ENCODE peak calls at places on chromosomes 12 and 14, in seven cellular contexts. One of them, this sample, is unnamed.

GRCh38 chr14:94853920-94854319 is 84.0 kb upstream of the GSC start:
- DNase-seq in NCI-H1092 treated with DMSO at 0.1 percent for 48 hours: no peak
- DNase-seq in nephron progenitor cell: no peak
- DNase-seq in natural killer cell: no peak
- DNase-seq in NCI-H774: no peak
- DNase-seq in T follicular helper cell: no peak
- DNase-seq in T1000: no peak
- DNase-seq in this sample: no peak

GRCh38 chr12:110917467-110917866 is 2.9 kb downstream of the MYL2 start:
- DNase-seq in NCI-H1092 treated with DMSO at 0.1 percent for 48 hours: no peak
- DNase-seq in nephron progenitor cell: no peak
- DNase-seq in natural killer cell: no peak
- DNase-seq in NCI-H774: no peak
- DNase-seq in T follicular helper cell: no peak
- DNase-seq in T1000: no peak
- DNase-seq in this sample: no peak

GRCh38 chr12:65620026-65620425 is 204.3 kb upstream of the HMGA2 start:
- DNase-seq in NCI-H1092 treated with DMSO at 0.1 percent for 48 hours: no peak
- DNase-seq in nephron progenitor cell: no peak
- DNase-seq in natural killer cell: no peak
- DNase-seq in NCI-H774: no peak
- DNase-seq in T follicular helper cell: no peak
- DNase-seq in T1000: no peak
- DNase-seq in this sample: no peak

GRCh38 chr12:76266797-76267196 is 81.4 kb downstream of the BBS10 start:
- DNase-seq in NCI-H1092 treated with DMSO at 0.1 percent for 48 hours: no peak
- DNase-seq in nephron progenitor cell: no peak
- DNase-seq in natural killer cell: no peak
- DNase-seq in NCI-H774: peak
- DNase-seq in T follicular helper cell: no peak
- DNase-seq in T1000: no peak
- DNase-seq in this sample: no peak

GRCh38 chr12:3242199-3242863 is 165.2 kb downstream of the TSPAN9 start:
- DNase-seq in NCI-H1092 treated with DMSO at 0.1 percent for 48 hours: peak
- DNase-seq in nephron progenitor cell: no peak
- DNase-seq in natural killer cell: no peak
- DNase-seq in NCI-H774: no peak
- DNase-seq in T follicular helper cell: no peak
- DNase-seq in T1000: no peak
- DNase-seq in this sample: no peak

GRCh38 chr14:71532349-71532748 is 399.9 kb upstream of the RGS6 start:
- DNase-seq in NCI-H1092 treated with DMSO at 0.1 percent for 48 hours: no peak
- DNase-seq in nephron progenitor cell: no peak
- DNase-seq in natural killer cell: no peak
- DNase-seq in NCI-H774: no peak
- DNase-seq in T follicular helper cell: no peak
- DNase-seq in T1000: no peak
- DNase-seq in this sample: no peak

GRCh38 chr12:121765573-121765972 is 27.9 kb downstream of the RHOF start:
- DNase-seq in NCI-H1092 treated with DMSO at 0.1 percent for 48 hours: no peak
- DNase-seq in nephron progenitor cell: no peak
- DNase-seq in natural killer cell: no peak
- DNase-seq in NCI-H774: no peak
- DNase-seq in T follicular helper cell: no peak
- DNase-seq in T1000: no peak
- DNase-seq in this sample: no peak

GRCh38 chr12:54232790-54233189 is 44.0 kb upstream of the SMUG1 start:
- DNase-seq in NCI-H1092 treated with DMSO at 0.1 percent for 48 hours: no peak
- DNase-seq in nephron progenitor cell: no peak
- DNase-seq in natural killer cell: no peak
- DNase-seq in NCI-H774: no peak
- DNase-seq in T follicular helper cell: no peak
- DNase-seq in T1000: no peak
- DNase-seq in this sample: no peak

GRCh38 chr14:103561381-103562134 is 899 bp downstream of the BAG5 start:
- DNase-seq in NCI-H1092 treated with DMSO at 0.1 percent for 48 hours: no peak
- DNase-seq in nephron progenitor cell: peak
- DNase-seq in natural killer cell: no peak
- DNase-seq in NCI-H774: no peak
- DNase-seq in T follicular helper cell: peak
- DNase-seq in T1000: peak
- DNase-seq in this sample: peak

GRCh38 chr14:104139460-104140212 is 1.2 kb downstream of the KIF26A start:
- DNase-seq in NCI-H1092 treated with DMSO at 0.1 percent for 48 hours: no peak
- DNase-seq in nephron progenitor cell: peak
- DNase-seq in natural killer cell: no peak
- DNase-seq in NCI-H774: no peak
- DNase-seq in T follicular helper cell: no peak
- DNase-seq in T1000: no peak
- DNase-seq in this sample: no peak

GRCh38 chr14:53655080-53655785 is 301.4 kb downstream of the BMP4 start:
- DNase-seq in NCI-H1092 treated with DMSO at 0.1 percent for 48 hours: no peak
- DNase-seq in nephron progenitor cell: peak
- DNase-seq in natural killer cell: no peak
- DNase-seq in NCI-H774: no peak
- DNase-seq in T follicular helper cell: no peak
- DNase-seq in T1000: no peak
- DNase-seq in this sample: no peak

GRCh38 chr14:23695220-23695999 is 59.2 kb downstream of the DHRS2 start:
- DNase-seq in NCI-H1092 treated with DMSO at 0.1 percent for 48 hours: no peak
- DNase-seq in nephron progenitor cell: peak
- DNase-seq in natural killer cell: no peak
- DNase-seq in NCI-H774: no peak
- DNase-seq in T follicular helper cell: no peak
- DNase-seq in T1000: no peak
- DNase-seq in this sample: no peak

GRCh38 chr14:92143962-92144361 is 22.2 kb downstream of the CPSF2 start:
- DNase-seq in NCI-H1092 treated with DMSO at 0.1 percent for 48 hours: no peak
- DNase-seq in nephron progenitor cell: no peak
- DNase-seq in natural killer cell: no peak
- DNase-seq in NCI-H774: no peak
- DNase-seq in T follicular helper cell: no peak
- DNase-seq in T1000: no peak
- DNase-seq in this sample: no peak

GRCh38 chr12:112850343-112850742 is 56.4 kb upstream of the OAS1 start:
- DNase-seq in NCI-H1092 treated with DMSO at 0.1 percent for 48 hours: no peak
- DNase-seq in nephron progenitor cell: no peak
- DNase-seq in natural killer cell: no peak
- DNase-seq in NCI-H774: no peak
- DNase-seq in T follicular helper cell: no peak
- DNase-seq in T1000: no peak
- DNase-seq in this sample: no peak

GRCh38 chr12:66964629-66965028 is 285.8 kb upstream of the GRIP1 start:
- DNase-seq in NCI-H1092 treated with DMSO at 0.1 percent for 48 hours: no peak
- DNase-seq in nephron progenitor cell: no peak
- DNase-seq in natural killer cell: peak
- DNase-seq in NCI-H774: no peak
- DNase-seq in T follicular helper cell: peak
- DNase-seq in T1000: no peak
- DNase-seq in this sample: no peak

GRCh38 chr14:76780058-76780345 is 18.7 kb downstream of the VASH1 start:
- DNase-seq in NCI-H1092 treated with DMSO at 0.1 percent for 48 hours: no peak
- DNase-seq in nephron progenitor cell: no peak
- DNase-seq in natural killer cell: no peak
- DNase-seq in NCI-H774: no peak
- DNase-seq in T follicular helper cell: no peak
- DNase-seq in T1000: no peak
- DNase-seq in this sample: no peak

GRCh38 chr14:77198576-77198975 is 17.0 kb downstream of the TMEM63C start:
- DNase-seq in NCI-H1092 treated with DMSO at 0.1 percent for 48 hours: no peak
- DNase-seq in nephron progenitor cell: no peak
- DNase-seq in natural killer cell: no peak
- DNase-seq in NCI-H774: no peak
- DNase-seq in T follicular helper cell: no peak
- DNase-seq in T1000: no peak
- DNase-seq in this sample: no peak

GRCh38 chr14:77574446-77575125 is 41.9 kb downstream of the SPTLC2 start:
- DNase-seq in NCI-H1092 treated with DMSO at 0.1 percent for 48 hours: no peak
- DNase-seq in nephron progenitor cell: no peak
- DNase-seq in natural killer cell: no peak
- DNase-seq in NCI-H774: no peak
- DNase-seq in T follicular helper cell: no peak
- DNase-seq in T1000: no peak
- DNase-seq in this sample: no peak

GRCh38 chr14:70905316-70905715 is 1.9 kb upstream of the PCNX1 start:
- DNase-seq in NCI-H1092 treated with DMSO at 0.1 percent for 48 hours: no peak
- DNase-seq in nephron progenitor cell: no peak
- DNase-seq in natural killer cell: no peak
- DNase-seq in NCI-H774: no peak
- DNase-seq in T follicular helper cell: no peak
- DNase-seq in T1000: no peak
- DNase-seq in this sample: no peak

GRCh38 chr14:30035361-30035760 is 107.7 kb upstream of the PRKD1 start:
- DNase-seq in NCI-H1092 treated with DMSO at 0.1 percent for 48 hours: no peak
- DNase-seq in nephron progenitor cell: no peak
- DNase-seq in natural killer cell: no peak
- DNase-seq in NCI-H774: no peak
- DNase-seq in T follicular helper cell: no peak
- DNase-seq in T1000: no peak
- DNase-seq in this sample: no peak

GRCh38 chr12:31369712-31370521 is 44.0 kb upstream of the SINHCAF start:
- DNase-seq in NCI-H1092 treated with DMSO at 0.1 percent for 48 hours: no peak
- DNase-seq in nephron progenitor cell: peak
- DNase-seq in natural killer cell: no peak
- DNase-seq in NCI-H774: peak
- DNase-seq in T follicular helper cell: no peak
- DNase-seq in T1000: no peak
- DNase-seq in this sample: no peak

GRCh38 chr12:28645891-28646290 is 455.6 kb downstream of the CCDC91 start:
- DNase-seq in NCI-H1092 treated with DMSO at 0.1 percent for 48 hours: no peak
- DNase-seq in nephron progenitor cell: no peak
- DNase-seq in natural killer cell: no peak
- DNase-seq in NCI-H774: no peak
- DNase-seq in T follicular helper cell: no peak
- DNase-seq in T1000: no peak
- DNase-seq in this sample: no peak

GRCh38 chr12:53004582-53004981 is 1.7 kb upstream of the EIF4B start:
- DNase-seq in NCI-H1092 treated with DMSO at 0.1 percent for 48 hours: no peak
- DNase-seq in nephron progenitor cell: no peak
- DNase-seq in natural killer cell: no peak
- DNase-seq in NCI-H774: no peak
- DNase-seq in T follicular helper cell: no peak
- DNase-seq in T1000: no peak
- DNase-seq in this sample: no peak

GRCh38 chr12:99618657-99619056 is 28.9 kb upstream of the GARIN6 start:
- DNase-seq in NCI-H1092 treated with DMSO at 0.1 percent for 48 hours: no peak
- DNase-seq in nephron progenitor cell: no peak
- DNase-seq in natural killer cell: no peak
- DNase-seq in NCI-H774: no peak
- DNase-seq in T follicular helper cell: no peak
- DNase-seq in T1000: no peak
- DNase-seq in this sample: no peak

GRCh38 chr12:96652870-96653269 is 163.5 kb downstream of the CFAP54 start:
- DNase-seq in NCI-H1092 treated with DMSO at 0.1 percent for 48 hours: no peak
- DNase-seq in nephron progenitor cell: no peak
- DNase-seq in natural killer cell: no peak
- DNase-seq in NCI-H774: no peak
- DNase-seq in T follicular helper cell: no peak
- DNase-seq in T1000: no peak
- DNase-seq in this sample: no peak

GRCh38 chr12:113391650-113392340 is 11.9 kb downstream of the SDS start:
- DNase-seq in NCI-H1092 treated with DMSO at 0.1 percent for 48 hours: no peak
- DNase-seq in nephron progenitor cell: no peak
- DNase-seq in natural killer cell: no peak
- DNase-seq in NCI-H774: no peak
- DNase-seq in T follicular helper cell: no peak
- DNase-seq in T1000: no peak
- DNase-seq in this sample: no peak

GRCh38 chr12:2813573-2814185 is 1.2 kb downstream of the ITFG2 start:
- DNase-seq in NCI-H1092 treated with DMSO at 0.1 percent for 48 hours: peak
- DNase-seq in nephron progenitor cell: peak
- DNase-seq in natural killer cell: no peak
- DNase-seq in NCI-H774: peak
- DNase-seq in T follicular helper cell: peak
- DNase-seq in T1000: peak
- DNase-seq in this sample: peak

GRCh38 chr14:59126714-59127436 is 61.6 kb upstream of the DAAM1 start:
- DNase-seq in NCI-H1092 treated with DMSO at 0.1 percent for 48 hours: peak
- DNase-seq in nephron progenitor cell: peak
- DNase-seq in natural killer cell: no peak
- DNase-seq in NCI-H774: peak
- DNase-seq in T follicular helper cell: peak
- DNase-seq in T1000: no peak
- DNase-seq in this sample: peak

GRCh38 chr12:97177482-97177881 is 270.4 kb downstream of the NEDD1 start:
- DNase-seq in NCI-H1092 treated with DMSO at 0.1 percent for 48 hours: no peak
- DNase-seq in nephron progenitor cell: no peak
- DNase-seq in natural killer cell: no peak
- DNase-seq in NCI-H774: no peak
- DNase-seq in T follicular helper cell: no peak
- DNase-seq in T1000: peak
- DNase-seq in this sample: no peak

GRCh38 chr14:29236848-29237247 is 470.3 kb downstream of the FOXG1 start:
- DNase-seq in NCI-H1092 treated with DMSO at 0.1 percent for 48 hours: no peak
- DNase-seq in nephron progenitor cell: no peak
- DNase-seq in natural killer cell: no peak
- DNase-seq in NCI-H774: no peak
- DNase-seq in T follicular helper cell: no peak
- DNase-seq in T1000: no peak
- DNase-seq in this sample: no peak

GRCh38 chr12:53381739-53382630 is 2.0 kb downstream of the SP1 start:
- DNase-seq in NCI-H1092 treated with DMSO at 0.1 percent for 48 hours: no peak
- DNase-seq in nephron progenitor cell: peak
- DNase-seq in natural killer cell: peak
- DNase-seq in NCI-H774: no peak
- DNase-seq in T follicular helper cell: peak
- DNase-seq in T1000: no peak
- DNase-seq in this sample: no peak

GRCh38 chr12:102958073-102958829 is 777 bp downstream of the ASCL1 start:
- DNase-seq in NCI-H1092 treated with DMSO at 0.1 percent for 48 hours: peak
- DNase-seq in nephron progenitor cell: peak
- DNase-seq in natural killer cell: no peak
- DNase-seq in NCI-H774: peak
- DNase-seq in T follicular helper cell: no peak
- DNase-seq in T1000: no peak
- DNase-seq in this sample: no peak

GRCh38 chr14:103504991-103505565 is 17.6 kb downstream of the CKB start:
- DNase-seq in NCI-H1092 treated with DMSO at 0.1 percent for 48 hours: no peak
- DNase-seq in nephron progenitor cell: no peak
- DNase-seq in natural killer cell: no peak
- DNase-seq in NCI-H774: no peak
- DNase-seq in T follicular helper cell: no peak
- DNase-seq in T1000: no peak
- DNase-seq in this sample: no peak

GRCh38 chr14:56666716-56667115 is 87.1 kb downstream of the TMEM260 start:
- DNase-seq in NCI-H1092 treated with DMSO at 0.1 percent for 48 hours: no peak
- DNase-seq in nephron progenitor cell: no peak
- DNase-seq in natural killer cell: no peak
- DNase-seq in NCI-H774: no peak
- DNase-seq in T follicular helper cell: no peak
- DNase-seq in T1000: no peak
- DNase-seq in this sample: no peak

GRCh38 chr14:89618309-89618708 is 201.3 kb upstream of the FOXN3 start:
- DNase-seq in NCI-H1092 treated with DMSO at 0.1 percent for 48 hours: peak
- DNase-seq in nephron progenitor cell: no peak
- DNase-seq in natural killer cell: no peak
- DNase-seq in NCI-H774: no peak
- DNase-seq in T follicular helper cell: no peak
- DNase-seq in T1000: no peak
- DNase-seq in this sample: no peak

GRCh38 chr12:70876952-70877351 is 43.6 kb downstream of the PTPRR start:
- DNase-seq in NCI-H1092 treated with DMSO at 0.1 percent for 48 hours: no peak
- DNase-seq in nephron progenitor cell: no peak
- DNase-seq in natural killer cell: no peak
- DNase-seq in NCI-H774: no peak
- DNase-seq in T follicular helper cell: no peak
- DNase-seq in T1000: no peak
- DNase-seq in this sample: no peak

GRCh38 chr14:104580961-104581360 is 1.4 kb downstream of the C14orf180 start:
- DNase-seq in NCI-H1092 treated with DMSO at 0.1 percent for 48 hours: peak
- DNase-seq in nephron progenitor cell: no peak
- DNase-seq in natural killer cell: no peak
- DNase-seq in NCI-H774: peak
- DNase-seq in T follicular helper cell: no peak
- DNase-seq in T1000: no peak
- DNase-seq in this sample: no peak

This sample was measured in GM19239.